ENCODE peak calls at places on chromosomes 11 and 22, in six cellular contexts. One of them, this sample, is unnamed. For H3K36me3, the result is how much of the 10 kb centered on the place peaks cover.

GRCh38 chr22:30830907-30831306 is 136.2 kb downstream of the OSBP2 start:
- DNase-seq in CD4-positive, CD25-positive, alpha-beta regulatory T cell: no peak
- DNase-seq in colonic mucosa: peak
- DNase-seq in left ventricle myocardium inferior: no peak
- DNase-seq in adrenal gland: peak
- DNase-seq in mucosa of descending colon: no peak
- DNase-seq in this sample: no peak

GRCh38 chr11:91560434-91560833 is 664.2 kb upstream of the FAT3 start:
- DNase-seq in CD4-positive, CD25-positive, alpha-beta regulatory T cell: no peak
- DNase-seq in colonic mucosa: no peak
- DNase-seq in left ventricle myocardium inferior: no peak
- DNase-seq in adrenal gland: no peak
- DNase-seq in mucosa of descending colon: no peak
- DNase-seq in this sample: no peak

GRCh38 chr11:95445746-95446333 is 214.8 kb upstream of the SESN3 start:
- DNase-seq in CD4-positive, CD25-positive, alpha-beta regulatory T cell: no peak
- DNase-seq in colonic mucosa: no peak
- DNase-seq in left ventricle myocardium inferior: no peak
- DNase-seq in adrenal gland: no peak
- DNase-seq in mucosa of descending colon: no peak
- DNase-seq in this sample: no peak

GRCh38 chr22:22682807-22683667 is 38.6 kb downstream of the GGTLC2 start:
- DNase-seq in CD4-positive, CD25-positive, alpha-beta regulatory T cell: no peak
- DNase-seq in colonic mucosa: no peak
- DNase-seq in left ventricle myocardium inferior: no peak
- DNase-seq in adrenal gland: no peak
- DNase-seq in mucosa of descending colon: no peak
- DNase-seq in this sample: no peak

GRCh38 chr11:439315-440064 is 2.3 kb downstream of the ANO9 start:
- DNase-seq in CD4-positive, CD25-positive, alpha-beta regulatory T cell: no peak
- DNase-seq in colonic mucosa: no peak
- DNase-seq in left ventricle myocardium inferior: no peak
- DNase-seq in adrenal gland: peak
- DNase-seq in mucosa of descending colon: no peak
- DNase-seq in this sample: no peak

GRCh38 chr11:9825315-9825714 is 161.4 kb downstream of the SWAP70 start:
- DNase-seq in CD4-positive, CD25-positive, alpha-beta regulatory T cell: no peak
- DNase-seq in colonic mucosa: no peak
- DNase-seq in left ventricle myocardium inferior: no peak
- DNase-seq in adrenal gland: no peak
- DNase-seq in mucosa of descending colon: no peak
- DNase-seq in this sample: no peak

GRCh38 chr11:43278302-43278956 is 33.4 kb upstream of the API5 start:
- DNase-seq in CD4-positive, CD25-positive, alpha-beta regulatory T cell: no peak
- DNase-seq in colonic mucosa: no peak
- DNase-seq in left ventricle myocardium inferior: no peak
- DNase-seq in adrenal gland: no peak
- DNase-seq in mucosa of descending colon: no peak
- DNase-seq in this sample: peak

GRCh38 chr11:1479006-1479677 is 7.4 kb downstream of the MOB2 start:
- DNase-seq in CD4-positive, CD25-positive, alpha-beta regulatory T cell: no peak
- DNase-seq in colonic mucosa: no peak
- DNase-seq in left ventricle myocardium inferior: peak
- DNase-seq in adrenal gland: no peak
- DNase-seq in mucosa of descending colon: peak
- DNase-seq in this sample: no peak

GRCh38 chr11:33868646-33869461 is 23.0 kb downstream of the LMO2 start:
- DNase-seq in CD4-positive, CD25-positive, alpha-beta regulatory T cell: no peak
- DNase-seq in colonic mucosa: no peak
- DNase-seq in left ventricle myocardium inferior: no peak
- DNase-seq in adrenal gland: no peak
- DNase-seq in mucosa of descending colon: peak
- DNase-seq in this sample: no peak

GRCh38 chr11:71118671-71119250 is 133.6 kb downstream of the SHANK2 start:
- DNase-seq in CD4-positive, CD25-positive, alpha-beta regulatory T cell: no peak
- DNase-seq in colonic mucosa: no peak
- DNase-seq in left ventricle myocardium inferior: no peak
- DNase-seq in adrenal gland: no peak
- DNase-seq in mucosa of descending colon: no peak
- DNase-seq in this sample: no peak

GRCh38 chr22:49574861-49575702 is 252.6 kb downstream of the BRD1 start:
- DNase-seq in CD4-positive, CD25-positive, alpha-beta regulatory T cell: no peak
- DNase-seq in colonic mucosa: no peak
- DNase-seq in left ventricle myocardium inferior: peak
- DNase-seq in adrenal gland: no peak
- DNase-seq in mucosa of descending colon: no peak
- DNase-seq in this sample: no peak

GRCh38 chr22:38267086-38267485 is 5.7 kb downstream of the TMEM184B start:
- DNase-seq in CD4-positive, CD25-positive, alpha-beta regulatory T cell: peak
- DNase-seq in colonic mucosa: no peak
- DNase-seq in left ventricle myocardium inferior: peak
- DNase-seq in adrenal gland: no peak
- DNase-seq in mucosa of descending colon: no peak
- DNase-seq in this sample: no peak

GRCh38 chr11:125166347-125166841 is 1.8 kb downstream of the PKNOX2 start:
- DNase-seq in CD4-positive, CD25-positive, alpha-beta regulatory T cell: no peak
- DNase-seq in colonic mucosa: no peak
- DNase-seq in left ventricle myocardium inferior: peak
- DNase-seq in adrenal gland: no peak
- DNase-seq in mucosa of descending colon: no peak
- DNase-seq in this sample: no peak

GRCh38 chr11:134857035-134857434 is 445.0 kb upstream of the B3GAT1 start:
- DNase-seq in CD4-positive, CD25-positive, alpha-beta regulatory T cell: no peak
- DNase-seq in colonic mucosa: no peak
- DNase-seq in left ventricle myocardium inferior: no peak
- DNase-seq in adrenal gland: no peak
- DNase-seq in mucosa of descending colon: no peak
- DNase-seq in this sample: no peak

GRCh38 chr11:104984818-104985217 is 16.4 kb upstream of the CASP4 start:
- DNase-seq in CD4-positive, CD25-positive, alpha-beta regulatory T cell: no peak
- DNase-seq in colonic mucosa: no peak
- DNase-seq in left ventricle myocardium inferior: no peak
- DNase-seq in adrenal gland: no peak
- DNase-seq in mucosa of descending colon: no peak
- DNase-seq in this sample: no peak

GRCh38 chr11:1839204-1839923 is 583 bp downstream of the TNNI2 start:
- DNase-seq in CD4-positive, CD25-positive, alpha-beta regulatory T cell: no peak
- DNase-seq in colonic mucosa: no peak
- DNase-seq in left ventricle myocardium inferior: peak
- DNase-seq in adrenal gland: peak
- DNase-seq in mucosa of descending colon: peak
- DNase-seq in this sample: no peak

GRCh38 chr11:66317322-66317765 is 500 bp upstream of the CD248 start:
- DNase-seq in CD4-positive, CD25-positive, alpha-beta regulatory T cell: no peak
- DNase-seq in colonic mucosa: no peak
- DNase-seq in left ventricle myocardium inferior: peak
- DNase-seq in adrenal gland: no peak
- DNase-seq in mucosa of descending colon: no peak
- DNase-seq in this sample: no peak

GRCh38 chr11:61509058-61510029 is 795 bp downstream of the LRRC10B start:
- DNase-seq in CD4-positive, CD25-positive, alpha-beta regulatory T cell: no peak
- DNase-seq in colonic mucosa: peak
- DNase-seq in left ventricle myocardium inferior: peak
- DNase-seq in adrenal gland: peak
- DNase-seq in mucosa of descending colon: peak
- DNase-seq in this sample: peak

GRCh38 chr11:61511383-61511782 is 2.8 kb downstream of the LRRC10B start:
- DNase-seq in CD4-positive, CD25-positive, alpha-beta regulatory T cell: no peak
- DNase-seq in colonic mucosa: no peak
- DNase-seq in left ventricle myocardium inferior: no peak
- DNase-seq in adrenal gland: no peak
- DNase-seq in mucosa of descending colon: no peak
- DNase-seq in this sample: no peak

GRCh38 chr11:61510178-61510979 is 1.8 kb downstream of the LRRC10B start:
- DNase-seq in CD4-positive, CD25-positive, alpha-beta regulatory T cell: no peak
- DNase-seq in colonic mucosa: no peak
- DNase-seq in left ventricle myocardium inferior: no peak
- DNase-seq in adrenal gland: no peak
- DNase-seq in mucosa of descending colon: no peak
- DNase-seq in this sample: no peak

GRCh38 chr11:61512435-61512834 is 3.9 kb downstream of the LRRC10B start:
- DNase-seq in CD4-positive, CD25-positive, alpha-beta regulatory T cell: no peak
- DNase-seq in colonic mucosa: no peak
- DNase-seq in left ventricle myocardium inferior: no peak
- DNase-seq in adrenal gland: no peak
- DNase-seq in mucosa of descending colon: no peak
- DNase-seq in this sample: no peak

DNA sequence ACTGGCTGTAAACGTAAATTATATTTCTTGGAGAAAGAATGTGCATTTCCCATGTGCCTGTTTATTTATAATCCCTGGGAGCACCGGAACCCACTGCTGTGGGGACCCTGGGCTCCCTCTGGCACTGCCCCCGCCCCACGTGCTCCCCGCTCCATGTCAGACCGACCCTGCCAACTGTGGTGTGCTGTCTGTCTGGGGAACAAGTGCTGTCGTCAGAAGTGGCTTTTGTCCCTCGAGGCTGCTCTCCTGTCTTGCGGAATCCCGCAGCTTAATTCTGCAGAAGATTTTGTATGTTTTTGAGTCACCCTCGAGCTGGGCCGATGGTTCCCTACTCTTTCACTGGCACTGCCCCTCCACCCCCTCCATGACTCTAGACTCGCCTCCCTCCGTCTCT is 2.4 kb downstream of the LRRC10B start:
- DNase-seq in CD4-positive, CD25-positive, alpha-beta regulatory T cell: no peak
- DNase-seq in colonic mucosa: no peak
- DNase-seq in left ventricle myocardium inferior: no peak
- DNase-seq in adrenal gland: no peak
- DNase-seq in mucosa of descending colon: no peak
- DNase-seq in this sample: no peak
- H3K36me3 ChIP-seq in CD4-positive, CD25-positive, alpha-beta regulatory T cell: under half
- H3K36me3 ChIP-seq in colonic mucosa: under half
- H3K36me3 ChIP-seq in left ventricle myocardium inferior: under half
- H3K36me3 ChIP-seq in adrenal gland: under half
- H3K36me3 ChIP-seq in mucosa of descending colon: under half
- H3K36me3 ChIP-seq in this sample: under half

DNA sequence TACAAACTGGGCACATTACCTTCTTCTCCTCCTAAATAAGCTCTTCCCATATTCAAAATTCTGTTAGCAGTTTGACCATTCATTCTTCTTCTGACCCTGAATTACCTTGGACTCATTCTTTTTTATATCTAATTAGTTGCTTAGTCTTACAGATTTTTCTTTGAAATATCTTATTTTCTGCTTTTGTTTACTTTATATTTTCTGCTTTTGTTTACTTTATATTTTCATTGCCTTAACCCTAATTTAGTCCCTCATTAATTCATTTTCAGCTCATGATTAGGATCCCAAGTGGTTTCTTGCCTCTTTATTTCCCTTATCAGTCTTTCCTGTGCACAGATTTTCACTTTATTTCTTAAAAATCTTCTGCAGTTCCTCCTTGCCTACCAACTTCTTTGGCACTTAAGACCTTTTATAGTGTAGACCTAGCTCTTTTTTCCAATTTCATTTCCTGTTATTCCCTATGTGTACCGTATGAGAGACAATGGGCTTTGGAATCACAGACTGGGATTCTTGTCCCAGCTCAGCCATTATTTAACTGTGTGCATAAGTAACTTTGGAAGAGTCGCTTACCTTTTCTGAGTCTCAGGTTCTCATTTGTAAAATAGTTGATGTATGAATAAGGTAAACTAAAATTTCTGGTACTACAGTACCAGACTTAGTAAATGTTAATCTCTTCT is 39.2 kb downstream of the SIK2 start:
- DNase-seq in CD4-positive, CD25-positive, alpha-beta regulatory T cell: no peak
- DNase-seq in colonic mucosa: no peak
- DNase-seq in left ventricle myocardium inferior: no peak
- DNase-seq in adrenal gland: no peak
- DNase-seq in mucosa of descending colon: no peak
- DNase-seq in this sample: no peak
- H3K36me3 ChIP-seq in CD4-positive, CD25-positive, alpha-beta regulatory T cell: under half
- H3K36me3 ChIP-seq in colonic mucosa: under half
- H3K36me3 ChIP-seq in left ventricle myocardium inferior: under half
- H3K36me3 ChIP-seq in adrenal gland: under half
- H3K36me3 ChIP-seq in mucosa of descending colon: under half
- H3K36me3 ChIP-seq in this sample: under half

GRCh38 chr11:59157433-59157832 is 14.5 kb upstream of the DTX4 start:
- DNase-seq in CD4-positive, CD25-positive, alpha-beta regulatory T cell: no peak
- DNase-seq in colonic mucosa: no peak
- DNase-seq in left ventricle myocardium inferior: no peak
- DNase-seq in adrenal gland: no peak
- DNase-seq in mucosa of descending colon: no peak
- DNase-seq in this sample: no peak

GRCh38 chr11:59152312-59152967 is 9.8 kb downstream of the FAM111A start:
- DNase-seq in CD4-positive, CD25-positive, alpha-beta regulatory T cell: no peak
- DNase-seq in colonic mucosa: no peak
- DNase-seq in left ventricle myocardium inferior: no peak
- DNase-seq in adrenal gland: no peak
- DNase-seq in mucosa of descending colon: no peak
- DNase-seq in this sample: no peak

GRCh38 chr11:59158206-59159068 is 13.5 kb upstream of the DTX4 start:
- DNase-seq in CD4-positive, CD25-positive, alpha-beta regulatory T cell: peak
- DNase-seq in colonic mucosa: peak
- DNase-seq in left ventricle myocardium inferior: peak
- DNase-seq in adrenal gland: peak
- DNase-seq in mucosa of descending colon: no peak
- DNase-seq in this sample: peak

GRCh38 chr11:59151761-59152160 is 9.1 kb downstream of the FAM111A start:
- DNase-seq in CD4-positive, CD25-positive, alpha-beta regulatory T cell: no peak
- DNase-seq in colonic mucosa: no peak
- DNase-seq in left ventricle myocardium inferior: no peak
- DNase-seq in adrenal gland: no peak
- DNase-seq in mucosa of descending colon: no peak
- DNase-seq in this sample: no peak

DNA sequence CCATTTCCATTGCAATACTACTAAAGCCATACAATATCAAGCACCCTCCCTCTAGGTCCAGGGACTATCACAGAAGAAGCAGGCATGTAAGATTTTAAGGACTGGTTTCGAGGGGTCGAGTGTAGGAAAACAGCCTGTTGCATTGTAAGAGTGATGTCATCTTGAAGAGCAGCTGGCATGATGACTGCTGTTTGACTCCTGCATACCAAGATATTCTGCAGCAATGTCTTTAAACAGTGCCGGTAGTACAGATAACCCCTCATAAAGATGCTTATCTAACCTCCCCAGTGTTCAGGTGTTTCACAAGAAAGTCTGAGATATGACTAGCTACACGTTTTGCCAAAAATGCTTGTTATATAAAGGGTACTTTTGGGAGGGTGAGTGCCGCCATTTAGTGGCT is 11.9 kb downstream of the FAM111A start:
- DNase-seq in CD4-positive, CD25-positive, alpha-beta regulatory T cell: no peak
- DNase-seq in colonic mucosa: no peak
- DNase-seq in left ventricle myocardium inferior: no peak
- DNase-seq in adrenal gland: no peak
- DNase-seq in mucosa of descending colon: no peak
- DNase-seq in this sample: no peak
- H3K36me3 ChIP-seq in CD4-positive, CD25-positive, alpha-beta regulatory T cell: under half
- H3K36me3 ChIP-seq in colonic mucosa: under half
- H3K36me3 ChIP-seq in left ventricle myocardium inferior: under half
- H3K36me3 ChIP-seq in adrenal gland: under half
- H3K36me3 ChIP-seq in mucosa of descending colon: under half
- H3K36me3 ChIP-seq in this sample: under half

DNA sequence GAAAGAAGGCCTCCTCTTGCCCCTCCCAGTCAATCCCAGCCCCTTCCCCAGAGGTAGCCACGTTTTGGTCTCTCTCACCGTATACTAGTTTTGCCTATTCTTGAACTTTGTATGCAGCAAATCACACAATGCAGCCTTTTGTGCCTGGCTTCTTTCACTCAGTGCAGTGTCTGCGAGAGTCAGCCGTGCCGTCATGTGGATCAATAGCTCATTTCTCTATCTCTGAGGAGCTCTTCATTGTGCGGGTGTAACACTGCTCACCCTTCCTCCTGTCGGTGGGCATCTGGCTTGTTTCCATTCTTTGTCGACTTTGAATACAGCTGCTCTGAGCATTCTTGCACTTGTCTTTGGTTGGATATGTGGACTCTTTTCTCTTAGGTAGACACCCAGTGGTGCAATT is 146.5 kb downstream of the CACNA1I start:
- DNase-seq in CD4-positive, CD25-positive, alpha-beta regulatory T cell: no peak
- DNase-seq in colonic mucosa: no peak
- DNase-seq in left ventricle myocardium inferior: no peak
- DNase-seq in adrenal gland: no peak
- DNase-seq in mucosa of descending colon: no peak
- DNase-seq in this sample: no peak
- H3K36me3 ChIP-seq in CD4-positive, CD25-positive, alpha-beta regulatory T cell: under half
- H3K36me3 ChIP-seq in colonic mucosa: under half
- H3K36me3 ChIP-seq in left ventricle myocardium inferior: under half
- H3K36me3 ChIP-seq in adrenal gland: under half
- H3K36me3 ChIP-seq in mucosa of descending colon: under half
- H3K36me3 ChIP-seq in this sample: under half

This sample was measured in HAP-1.